ENCODE peak calls at places on chromosomes 11 and 22, in eight cellular contexts. W is heart right ventricle, V is endodermal cell, Z is GM06990, L is OCI-LY7, H is Caco-2, O is ovary, K is endothelial cell of umbilical vein. Q is an unnamed sample.
A peak's percentile ranks its signal among the peaks of the same experiment; 100 is the strongest.

GRCh38 chr22:48734359-48734758 is 1093.3 kb downstream of the BRD1 start:
- DNase-seq in W (no peak), V (no peak), Z (no peak), L (no peak), H (no peak), O (no peak), K (no peak), Q (no peak)

GRCh38 chr22:44723801-44724200 is 21.8 kb downstream of the PRR5 start:
- DNase-seq in W (no peak), V (no peak), Z (peak; percentile 36), L (peak; percentile 52), H (peak; percentile 58), O (no peak), K (peak; percentile 50), Q (no peak)

GRCh38 chr11:12102588-12103410 is 7.6 kb upstream of the MICAL2 start:
- DNase-seq in W (no peak), V (no peak), Z (no peak), L (no peak), H (no peak), O (no peak), K (no peak), Q (no peak)

GRCh38 chr11:22780914-22781593 is 48.5 kb downstream of the SVIP start:
- DNase-seq in W (no peak), V (no peak), Z (no peak), L (peak; percentile 32), H (no peak), O (no peak), K (no peak), Q (no peak)

GRCh38 chr11:123507043-123507442 is 77.0 kb downstream of the GRAMD1B start:
- DNase-seq in W (no peak), V (no peak), Z (no peak), L (no peak), H (no peak), O (no peak), K (no peak), Q (no peak)

GRCh38 chr11:19919050-19919561 is 206.5 kb downstream of the NAV2 start:
- DNase-seq in W (peak; percentile 53), V (no peak), Z (no peak), L (no peak), H (no peak), O (no peak), K (peak; percentile 95), Q (no peak)

GRCh38 chr11:20131744-20132666 is 28.3 kb downstream of the DBX1 start:
- DNase-seq in W (peak; percentile 51), V (peak; percentile 93), Z (no peak), L (peak; percentile 17), H (peak; percentile 54), O (peak; percentile 83), K (peak; percentile 64), Q (peak; percentile 60)

GRCh38 chr11:65045061-65045460 is 4.1 kb downstream of the SAC3D1 start:
- DNase-seq in W (no peak), V (no peak), Z (no peak), L (no peak), H (no peak), O (no peak), K (no peak), Q (no peak)

GRCh38 chr11:9265211-9266131 is at the start of gene DENND5A:
- DNase-seq in W (peak; percentile 91), V (peak; percentile 95), Z (peak; percentile 86), L (peak; percentile 34), H (peak; percentile 84), O (peak; percentile 90), K (peak; percentile 90), Q (peak; percentile 53)

GRCh38 chr11:13316528-13316961 is 39.0 kb downstream of the BMAL1 start:
- DNase-seq in W (peak; percentile 50), V (no peak), Z (peak; percentile 30), L (no peak), H (no peak), O (peak; percentile 74), K (no peak), Q (no peak)

GRCh38 chr11:13720940-13721339 is 52.5 kb downstream of the FAR1 start:
- DNase-seq in W (no peak), V (no peak), Z (no peak), L (no peak), H (no peak), O (no peak), K (peak; percentile 47), Q (no peak)

GRCh38 chr11:72589802-72590761 is 84.1 kb downstream of the PDE2A start:
- DNase-seq in W (peak; percentile 47), V (peak; percentile 93), Z (peak; percentile 21), L (peak; percentile 37), H (peak; percentile 79), O (peak; percentile 63), K (peak; percentile 35), Q (no peak)

GRCh38 chr11:45321031-45321595 is 35.0 kb upstream of the SYT13 start:
- DNase-seq in W (no peak), V (no peak), Z (no peak), L (no peak), H (no peak), O (no peak), K (no peak), Q (no peak)

GRCh38 chr11:34146411-34146810 is 41.0 kb downstream of the NAT10 start:
- DNase-seq in W (no peak), V (no peak), Z (no peak), L (no peak), H (no peak), O (no peak), K (no peak), Q (no peak)

GRCh38 chr11:60700689-60701508 is 1.5 kb downstream of the MS4A8 start:
- DNase-seq in W (no peak), V (peak; percentile 86), Z (no peak), L (peak; percentile 32), H (peak; percentile 75), O (peak; percentile 49), K (peak; percentile 24), Q (no peak)

GRCh38 chr22:40654522-40655167 is 18.1 kb upstream of the MRTFA start:
- DNase-seq in W (peak; percentile 64), V (peak; percentile 73), Z (no peak), L (no peak), H (peak; percentile 48), O (peak; percentile 55), K (peak; percentile 60), Q (peak; percentile 68)

GRCh38 chr11:75576017-75576416 is 14.0 kb downstream of the SERPINH1 start:
- DNase-seq in W (no peak), V (peak; percentile 46), Z (no peak), L (no peak), H (no peak), O (no peak), K (no peak), Q (no peak)

GRCh38 chr22:40519284-40519947 is 117.1 kb downstream of the MRTFA start:
- DNase-seq in W (no peak), V (no peak), Z (peak; percentile 55), L (no peak), H (no peak), O (no peak), K (no peak), Q (no peak)

GRCh38 chr22:22746963-22747933 is 102.8 kb downstream of the GGTLC2 start:
- DNase-seq in W (no peak), V (no peak), Z (peak; percentile 20), L (peak; percentile 82), H (no peak), O (no peak), K (no peak), Q (no peak)

GRCh38 chr11:18392434-18393321 is 1.7 kb upstream of the LDHA start:
- DNase-seq in W (no peak), V (no peak), Z (no peak), L (no peak), H (no peak), O (no peak), K (no peak), Q (no peak)

DNA sequence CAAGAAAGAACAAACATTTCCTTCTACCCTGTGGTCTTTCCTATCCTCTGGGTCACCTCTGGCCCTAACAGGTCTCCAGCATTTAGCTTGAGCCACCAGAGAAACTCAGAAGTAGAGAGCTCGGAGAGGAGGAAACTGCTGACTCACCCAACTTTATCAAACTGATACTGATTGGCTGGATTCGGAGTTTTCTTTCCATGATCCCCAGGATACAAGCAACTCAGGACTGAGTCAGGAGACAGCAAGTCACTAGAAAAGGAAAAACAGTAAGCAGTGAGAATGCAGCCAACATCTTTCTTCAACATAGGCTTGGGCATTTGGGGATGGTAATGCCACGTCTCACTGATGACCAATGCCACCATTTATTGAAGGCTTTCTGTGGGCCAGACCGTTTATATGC is 32.7 kb downstream of the THOC5 start:
- DNase-seq in W (no peak), V (no peak), Z (no peak), L (no peak), H (no peak), O (no peak), K (peak; percentile 94), Q (no peak)
- H3K36me3 ChIP-seq in W (peaks cover 98% of the 10 kb centered on the region), V (peaks cover 89% of the 10 kb centered on the region), Z (peaks cover 43% of the 10 kb centered on the region), L (peaks cover 86% of the 10 kb centered on the region), H (peaks cover 7% of the 10 kb centered on the region), O (no peaks in the 10 kb centered on the region), K (peaks cover 24% of the 10 kb centered on the region), Q (peaks cover 58% of the 10 kb centered on the region)

DNA sequence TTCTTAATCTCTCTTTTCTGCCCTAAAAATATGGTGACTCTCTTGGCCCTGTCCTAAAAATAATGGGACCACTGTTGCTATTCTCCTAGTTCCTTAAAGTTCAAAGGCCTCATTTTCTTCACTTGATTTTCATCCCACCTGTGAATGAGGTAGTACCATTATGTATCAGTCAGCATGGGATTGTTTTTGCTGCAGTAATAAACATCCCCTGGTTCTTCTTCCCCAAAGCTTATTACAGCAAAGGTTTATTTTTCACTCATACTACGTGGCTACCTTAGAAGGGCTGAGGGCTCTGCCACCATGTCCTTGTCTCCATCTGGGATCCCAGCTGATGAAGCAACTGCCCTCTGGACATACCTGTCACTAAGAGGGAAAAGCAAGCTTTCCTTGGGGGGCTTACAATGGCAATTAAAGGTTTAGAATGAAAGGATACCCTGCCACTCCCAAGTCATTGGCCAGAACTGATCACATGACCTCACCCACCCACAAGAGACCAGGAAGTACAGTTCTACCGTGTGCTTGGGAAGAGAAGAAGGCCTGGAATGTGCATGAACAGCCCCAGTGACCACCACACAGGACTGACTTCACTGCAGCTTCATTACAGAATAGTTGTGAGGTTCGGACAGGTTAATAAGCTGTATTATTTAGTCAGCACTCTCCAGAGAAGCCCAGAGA is 7.8 kb downstream of the TTC38 start:
- DNase-seq in W (no peak), V (no peak), Z (no peak), L (peak; percentile 30), H (no peak), O (peak; percentile 1), K (no peak), Q (no peak)
- H3K36me3 ChIP-seq in W (peaks cover 93% of the 10 kb centered on the region), V (peaks cover 53% of the 10 kb centered on the region), Z (peaks cover 23% of the 10 kb centered on the region), L (no peaks in the 10 kb centered on the region), H (peaks cover 11% of the 10 kb centered on the region), O (peaks cover 2% of the 10 kb centered on the region), K (peaks cover 14% of the 10 kb centered on the region), Q (no peaks in the 10 kb centered on the region)

DNA sequence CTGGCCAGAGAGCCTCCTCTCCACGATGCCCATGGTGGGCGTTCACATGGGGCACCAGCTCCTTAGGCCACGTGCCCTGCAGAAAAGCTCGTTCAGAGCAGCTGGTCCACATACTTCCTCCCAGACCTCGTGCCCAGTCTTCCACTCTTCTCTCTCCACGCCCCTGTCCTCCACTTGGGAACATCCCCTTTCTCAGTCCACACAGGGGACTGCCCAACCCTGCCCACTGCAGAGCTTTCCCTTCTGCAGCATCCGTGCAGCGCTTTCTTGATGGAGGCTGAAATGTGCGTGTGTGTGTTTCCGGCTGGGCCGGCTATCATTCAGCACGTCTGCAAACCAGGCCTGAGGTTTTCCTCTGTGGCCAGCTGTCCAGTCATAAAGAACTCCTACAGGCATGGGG is 11.3 kb downstream of the TPCN2 start:
- DNase-seq in W (no peak), V (no peak), Z (no peak), L (no peak), H (no peak), O (no peak), K (no peak), Q (no peak)
- H3K36me3 ChIP-seq in W (peaks cover 45% of the 10 kb centered on the region), V (peaks cover 7% of the 10 kb centered on the region), Z (peaks cover 4% of the 10 kb centered on the region), L (peaks cover 67% of the 10 kb centered on the region), H (peaks cover 5% of the 10 kb centered on the region), O (no peaks in the 10 kb centered on the region), K (no peaks in the 10 kb centered on the region), Q (peaks cover 4% of the 10 kb centered on the region)

GRCh38 chr22:31950226-31950625 is 5.9 kb downstream of the YWHAH start:
- DNase-seq in W (no peak), V (no peak), Z (no peak), L (no peak), H (no peak), O (peak; percentile 12), K (no peak), Q (no peak)
- H3K36me3 ChIP-seq in W (peaks cover 30% of the 10 kb centered on the region), V (peaks cover 82% of the 10 kb centered on the region), Z (peaks cover 2% of the 10 kb centered on the region), L (peaks cover 90% of the 10 kb centered on the region), H (peaks cover 2% of the 10 kb centered on the region), O (no peaks in the 10 kb centered on the region), K (peaks cover 4% of the 10 kb centered on the region), Q (peaks cover 22% of the 10 kb centered on the region)

Q was measured in tibial nerve.